ENCODE peak calls at places on chromosome 19, in six cellular contexts. E is chondrocyte; P is stimulated activated CD8-positive, alpha-beta memory T cell treated with anti-CD3 and anti-CD28 coated beads, Interleukin-15, amount 100 ng/mL, for 4 hours; A is occipital lobe; X is activated naive CD4-positive, alpha-beta T cell treated with Interleukin-2 at 50 U/mL for 16 hours; K is amniotic epithelial cell. C is an unnamed sample.

GRCh38 chr19:37329686-37330085 is 41.2 kb upstream of the ZNF527 start:
- DNase-seq in E (no peak), P (no peak), A (no peak), X (no peak), K (peak), C (no peak)

GRCh38 chr19:17680235-17680722 is 7.9 kb downstream of the UNC13A start:
- DNase-seq in E (no peak), P (peak), A (peak), X (peak), K (no peak), C (peak)

GRCh38 chr19:4916292-4917082 is 7.2 kb downstream of the UHRF1 start:
- DNase-seq in E (no peak), P (no peak), A (no peak), X (peak), K (no peak), C (no peak)

GRCh38 chr19:50705422-50706019 is 14.1 kb downstream of the SHANK1 start:
- DNase-seq in E (no peak), P (no peak), A (peak), X (peak), K (peak), C (peak)

GRCh38 chr19:44808463-44809371 is at the start of gene BCAM:
- DNase-seq in E (no peak), P (no peak), A (no peak), X (no peak), K (peak), C (peak)

GRCh38 chr19:31969955-31970545 is 375.4 kb upstream of the ZNF507 start:
- DNase-seq in E (no peak), P (no peak), A (no peak), X (no peak), K (no peak), C (no peak)

GRCh38 chr19:45451181-45451849 is 16.5 kb upstream of the FOSB start:
- DNase-seq in E (no peak), P (no peak), A (peak), X (peak), K (peak), C (peak)

GRCh38 chr19:5557691-5558090 is 10.1 kb downstream of the TINCR start:
- DNase-seq in E (no peak), P (no peak), A (no peak), X (no peak), K (no peak), C (no peak)

GRCh38 chr19:56015756-56016155 is 29.2 kb downstream of the NLRP5 start:
- DNase-seq in E (no peak), P (no peak), A (no peak), X (no peak), K (no peak), C (peak)

GRCh38 chr19:34120846-34121639 is 51.3 kb upstream of the LSM14A start:
- DNase-seq in E (no peak), P (no peak), A (no peak), X (peak), K (peak), C (peak)

GRCh38 chr19:11141937-11142527 is 13.6 kb downstream of the SPC24 start:
- DNase-seq in E (no peak), P (no peak), A (no peak), X (no peak), K (no peak), C (no peak)

GRCh38 chr19:3243851-3244700 is 19.6 kb downstream of the CELF5 start:
- DNase-seq in E (no peak), P (no peak), A (no peak), X (peak), K (peak), C (peak)

GRCh38 chr19:13128583-13128982 is 10.5 kb downstream of the NACC1 start:
- DNase-seq in E (no peak), P (no peak), A (no peak), X (no peak), K (no peak), C (no peak)

GRCh38 chr19:19133985-19134384 is 4.3 kb downstream of the TMEM161A start:
- DNase-seq in E (no peak), P (no peak), A (no peak), X (no peak), K (no peak), C (no peak)

GRCh38 chr19:11535792-11536595 is 2.7 kb upstream of the CNN1 start:
- DNase-seq in E (no peak), P (peak), A (peak), X (peak), K (peak), C (peak)

GRCh38 chr19:58088521-58089052 is 9.4 kb downstream of the ZSCAN18 start:
- DNase-seq in E (peak), P (no peak), A (no peak), X (no peak), K (no peak), C (no peak)

GRCh38 chr19:10112895-10113591 is 1.6 kb downstream of the P2RY11 start:
- DNase-seq in E (no peak), P (peak), A (no peak), X (peak), K (peak), C (no peak)

GRCh38 chr19:51316688-51317087 is 5.2 kb downstream of the IGLON5 start:
- DNase-seq in E (no peak), P (no peak), A (no peak), X (no peak), K (no peak), C (no peak)

GRCh38 chr19:35268546-35269424 is at the start of gene USF2:
- DNase-seq in E (peak), P (peak), A (peak), X (peak), K (peak), C (peak)

GRCh38 chr19:12975221-12975756 is 5.9 kb downstream of the DAND5 start:
- DNase-seq in E (no peak), P (no peak), A (no peak), X (no peak), K (no peak), C (no peak)

GRCh38 chr19:11299946-11300810 is 4.2 kb downstream of the TSPAN16 start:
- DNase-seq in E (no peak), P (no peak), A (no peak), X (no peak), K (no peak), C (no peak)

GRCh38 chr19:37964109-37964508 is 57.1 kb downstream of the SIPA1L3 start:
- DNase-seq in E (no peak), P (no peak), A (no peak), X (no peak), K (no peak), C (no peak)

GRCh38 chr19:55088543-55089265 is 13.0 kb downstream of the EPS8L1 start:
- DNase-seq in E (no peak), P (peak), A (peak), X (peak), K (peak), C (peak)

GRCh38 chr19:53977991-53978731 is 13.3 kb upstream of the CACNG6 start:
- DNase-seq in E (peak), P (no peak), A (peak), X (peak), K (peak), C (no peak)